ENCODE peak calls at places on chromosome X, in eight cellular contexts. G is HFFc6, H is nucleus accumbens, O is left lung, Y is HCT116, F is NB4, I is psoas muscle, U is mucosa of descending colon. B is an unnamed sample.

GRCh38 chrX:30597258-30598012 is 19.9 kb upstream of the TASL start:
- DNase-seq in I (no peak), O (no peak), Y (no peak), U (no peak), G (no peak), H (no peak), F (peak; percentile 77), B (peak; percentile 74)

GRCh38 chrX:49951524-49952193 is 29.3 kb downstream of the CLCN5 start:
- DNase-seq in H (no peak), U (no peak), I (no peak), G (no peak), Y (no peak), F (no peak), O (no peak), B (no peak)

GRCh38 chrX:147884958-147885357 is 26.8 kb upstream of the FMR1 start:
- DNase-seq in I (no peak), G (no peak), Y (no peak), U (no peak), F (peak; percentile 8), O (no peak), H (no peak), B (peak; percentile 20)

GRCh38 chrX:131830400-131831184 is 192.5 kb upstream of the STK26 start:
- DNase-seq in I (peak; percentile 73), O (peak; percentile 64), H (peak; percentile 2), F (peak; percentile 94), G (peak; percentile 25), Y (peak; percentile 85), U (peak; percentile 62), B (peak; percentile 98)

GRCh38 chrX:9188117-9188516 is 154.2 kb upstream of the FAM9B start:
- DNase-seq in U (no peak), I (no peak), H (no peak), F (no peak), G (no peak), Y (no peak), O (no peak), B (no peak)

GRCh38 chrX:2793752-2794151 is 35.0 kb upstream of the GYG2 start:
- DNase-seq in H (no peak), Y (no peak), F (no peak), U (no peak), I (no peak), O (no peak), G (no peak), B (no peak)

GRCh38 chrX:107565005-107565404 is 63.3 kb upstream of the PRPS1 start:
- DNase-seq in I (no peak), G (no peak), H (no peak), Y (no peak), U (no peak), F (no peak), O (no peak), B (no peak)

GRCh38 chrX:17812763-17813162 is 48.3 kb downstream of the RAI2 start:
- DNase-seq in F (peak; percentile 12), I (no peak), H (no peak), G (no peak), Y (no peak), U (peak; percentile 40), O (no peak), B (peak; percentile 4)